ENCODE peak calls at places on chromosome 16, in four cellular contexts. One of them, this sample, is unnamed.

GRCh38 chr16:84929421-84930297 is 81.7 kb downstream of the ZDHHC7 start:
- DNase-seq in GM12891: no peak
- DNase-seq in uterus: peak; percentile 82
- DNase-seq in ovary: peak; percentile 64
- DNase-seq in this sample: peak; percentile 11

GRCh38 chr16:51949260-51949659 is 597.7 kb downstream of the TOX3 start:
- DNase-seq in GM12891: no peak
- DNase-seq in ovary: no peak
- DNase-seq in uterus: no peak
- DNase-seq in this sample: no peak

GRCh38 chr16:75550211-75550662 is 5.8 kb downstream of the TMEM231 start:
- DNase-seq in ovary: no peak
- DNase-seq in uterus: no peak
- DNase-seq in GM12891: no peak
- DNase-seq in this sample: peak; percentile 21

GRCh38 chr16:88803264-88803987 is at the start of gene CDT1:
- DNase-seq in uterus: peak; percentile 89
- DNase-seq in GM12891: peak; percentile 99
- DNase-seq in ovary: peak; percentile 93
- DNase-seq in this sample: peak; percentile 95

GRCh38 chr16:80347002-80347401 is 193.8 kb upstream of the DYNLRB2 start:
- DNase-seq in GM12891: no peak
- DNase-seq in ovary: no peak
- DNase-seq in uterus: no peak
- DNase-seq in this sample: no peak

GRCh38 chr16:4327782-4328579 is 12.1 kb downstream of the GLIS2 start:
- DNase-seq in uterus: peak; percentile 83
- DNase-seq in GM12891: peak; percentile 82
- DNase-seq in ovary: peak; percentile 89
- DNase-seq in this sample: peak; percentile 53

GRCh38 chr16:53664724-53665345 is 38.8 kb downstream of the RPGRIP1L start:
- DNase-seq in ovary: no peak
- DNase-seq in GM12891: no peak
- DNase-seq in uterus: no peak
- DNase-seq in this sample: no peak

GRCh38 chr16:4098496-4098895 is 17.7 kb downstream of the ADCY9 start:
- DNase-seq in ovary: no peak
- DNase-seq in GM12891: no peak
- DNase-seq in uterus: no peak
- DNase-seq in this sample: no peak

GRCh38 chr16:89815639-89816348 is 653 bp downstream of the FANCA start:
- DNase-seq in GM12891: no peak
- DNase-seq in ovary: no peak
- DNase-seq in uterus: no peak
- DNase-seq in this sample: peak; percentile 66

GRCh38 chr16:17607624-17608023 is 136.9 kb upstream of the XYLT1 start:
- DNase-seq in uterus: no peak
- DNase-seq in ovary: no peak
- DNase-seq in GM12891: no peak
- DNase-seq in this sample: no peak

GRCh38 chr16:80619824-80620223 is 79.0 kb downstream of the DYNLRB2 start:
- DNase-seq in ovary: no peak
- DNase-seq in uterus: no peak
- DNase-seq in GM12891: no peak
- DNase-seq in this sample: no peak

GRCh38 chr16:7236824-7237410 is 95.7 kb upstream of the RBFOX1 start:
- DNase-seq in ovary: no peak
- DNase-seq in GM12891: no peak
- DNase-seq in uterus: no peak
- DNase-seq in this sample: no peak

GRCh38 chr16:50932348-50932916 is 190.5 kb downstream of the CYLD start:
- DNase-seq in ovary: no peak
- DNase-seq in uterus: no peak
- DNase-seq in GM12891: no peak
- DNase-seq in this sample: no peak

GRCh38 chr16:528111-529011 is 849 bp downstream of the CAPN15 start:
- DNase-seq in ovary: peak; percentile 71
- DNase-seq in uterus: peak; percentile 44
- DNase-seq in GM12891: no peak
- DNase-seq in this sample: peak; percentile 71

GRCh38 chr16:9311303-9311954 is 220.0 kb downstream of the HAPSTR1 start:
- DNase-seq in ovary: no peak
- DNase-seq in GM12891: no peak
- DNase-seq in uterus: no peak
- DNase-seq in this sample: no peak

GRCh38 chr16:88052661-88053060 is 101.4 kb downstream of the BANP start:
- DNase-seq in GM12891: no peak
- DNase-seq in uterus: no peak
- DNase-seq in ovary: no peak
- DNase-seq in this sample: no peak

GRCh38 chr16:89113661-89114060 is 20.0 kb downstream of the ACSF3 start:
- DNase-seq in uterus: no peak
- DNase-seq in ovary: no peak
- DNase-seq in GM12891: no peak
- DNase-seq in this sample: no peak

GRCh38 chr16:75139498-75139897 is 8.8 kb upstream of the ZFP1 start:
- DNase-seq in ovary: no peak
- DNase-seq in uterus: no peak
- DNase-seq in GM12891: no peak
- DNase-seq in this sample: no peak

GRCh38 chr16:83185902-83186301 is 559.1 kb downstream of the CDH13 start:
- DNase-seq in ovary: no peak
- DNase-seq in uterus: no peak
- DNase-seq in GM12891: no peak
- DNase-seq in this sample: no peak

GRCh38 chr16:75758215-75758614 is 31.9 kb upstream of the CPHXL start:
- DNase-seq in GM12891: no peak
- DNase-seq in ovary: no peak
- DNase-seq in uterus: no peak
- DNase-seq in this sample: no peak

GRCh38 chr16:67968440-67969285 is at the start of gene SLC12A4:
- DNase-seq in GM12891: peak; percentile 98
- DNase-seq in uterus: peak; percentile 91
- DNase-seq in ovary: peak; percentile 87
- DNase-seq in this sample: peak; percentile 91

GRCh38 chr16:77434365-77435239 is at the start of gene ADAMTS18:
- DNase-seq in uterus: no peak
- DNase-seq in GM12891: peak; percentile 13
- DNase-seq in ovary: no peak
- DNase-seq in this sample: no peak

GRCh38 chr16:9713151-9713550 is 469.1 kb downstream of the GRIN2A start:
- DNase-seq in uterus: no peak
- DNase-seq in GM12891: no peak
- DNase-seq in ovary: no peak
- DNase-seq in this sample: no peak

GRCh38 chr16:10922328-10923145 is 19.7 kb downstream of the DEXI start:
- DNase-seq in GM12891: no peak
- DNase-seq in uterus: no peak
- DNase-seq in ovary: no peak
- DNase-seq in this sample: peak; percentile 19

GRCh38 chr16:12287796-12288536 is 311.4 kb downstream of the SNX29 start:
- DNase-seq in ovary: no peak
- DNase-seq in GM12891: no peak
- DNase-seq in uterus: no peak
- DNase-seq in this sample: no peak

GRCh38 chr16:85571813-85572619 is 41.1 kb upstream of the GSE1 start:
- DNase-seq in uterus: no peak
- DNase-seq in GM12891: no peak
- DNase-seq in ovary: no peak
- DNase-seq in this sample: peak; percentile 72

GRCh38 chr16:82653550-82654511 is 27.1 kb downstream of the CDH13 start:
- DNase-seq in uterus: peak; percentile 18
- DNase-seq in ovary: no peak
- DNase-seq in GM12891: no peak
- DNase-seq in this sample: no peak

GRCh38 chr16:5918553-5919127 is 821.0 kb upstream of the EEF2KMT start:
- DNase-seq in GM12891: no peak
- DNase-seq in uterus: no peak
- DNase-seq in ovary: no peak
- DNase-seq in this sample: no peak

GRCh38 chr16:12580809-12581208 is 222.9 kb downstream of the CPPED1 start:
- DNase-seq in uterus: no peak
- DNase-seq in GM12891: no peak
- DNase-seq in ovary: no peak
- DNase-seq in this sample: no peak

GRCh38 chr16:11367483-11367906 is 22.2 kb downstream of the RMI2 start:
- DNase-seq in uterus: no peak
- DNase-seq in GM12891: no peak
- DNase-seq in ovary: no peak
- DNase-seq in this sample: no peak

GRCh38 chr16:24309222-24309905 is 53.2 kb downstream of the CACNG3 start:
- DNase-seq in uterus: no peak
- DNase-seq in ovary: no peak
- DNase-seq in GM12891: no peak
- DNase-seq in this sample: no peak

GRCh38 chr16:15611610-15612009 is 31.3 kb downstream of the MARF1 start:
- DNase-seq in GM12891: no peak
- DNase-seq in uterus: no peak
- DNase-seq in ovary: no peak
- DNase-seq in this sample: no peak

GRCh38 chr16:75019586-75019985 is 20.8 kb downstream of the ZNRF1 start:
- DNase-seq in uterus: no peak
- DNase-seq in GM12891: no peak
- DNase-seq in ovary: no peak
- DNase-seq in this sample: no peak

GRCh38 chr16:29986931-29987330 is 8.5 kb downstream of the HIRIP3 start:
- DNase-seq in uterus: no peak
- DNase-seq in GM12891: no peak
- DNase-seq in ovary: no peak
- DNase-seq in this sample: no peak

GRCh38 chr16:72122916-72123315 is 29.3 kb downstream of the DHX38 start:
- DNase-seq in GM12891: no peak
- DNase-seq in ovary: no peak
- DNase-seq in uterus: no peak
- DNase-seq in this sample: no peak

GRCh38 chr16:72099377-72099818 is 5.8 kb downstream of the DHX38 start:
- DNase-seq in uterus: no peak
- DNase-seq in ovary: peak; percentile 34
- DNase-seq in GM12891: peak; percentile 56
- DNase-seq in this sample: peak; percentile 72

GRCh38 chr16:2209258-2210008 is 1.2 kb downstream of the BRICD5 start:
- DNase-seq in uterus: no peak
- DNase-seq in ovary: no peak
- DNase-seq in GM12891: no peak
- DNase-seq in this sample: peak; percentile 27

GRCh38 chr16:2208308-2208707 is 2.4 kb downstream of the BRICD5 start:
- DNase-seq in ovary: no peak
- DNase-seq in GM12891: no peak
- DNase-seq in uterus: no peak
- DNase-seq in this sample: no peak

GRCh38 chr16:2210386-2211365 is at the start of gene BRICD5:
- DNase-seq in ovary: no peak
- DNase-seq in uterus: no peak
- DNase-seq in GM12891: no peak
- DNase-seq in this sample: no peak

GRCh38 chr16:2208772-2209171 is 1.9 kb downstream of the BRICD5 start:
- DNase-seq in uterus: no peak
- DNase-seq in GM12891: no peak
- DNase-seq in ovary: no peak
- DNase-seq in this sample: no peak

DNA sequence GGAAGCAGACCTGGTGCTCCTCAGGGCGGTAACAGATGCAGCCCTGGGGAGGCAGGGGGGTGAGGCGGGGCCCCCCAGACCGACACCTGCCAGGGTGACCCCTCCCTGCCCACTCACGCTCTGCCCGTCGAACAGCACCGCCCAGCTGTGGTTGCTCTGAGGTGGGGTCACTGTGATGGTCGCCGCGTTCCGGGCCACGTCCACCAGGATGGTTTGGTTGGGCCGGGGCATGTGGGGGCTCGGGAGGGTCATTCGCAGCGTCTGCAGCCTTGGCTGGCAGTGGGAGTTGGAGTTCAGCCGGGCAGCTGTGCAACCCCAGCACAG is 692 bp downstream of the BRICD5 start:
- DNase-seq in GM12891: no peak
- DNase-seq in uterus: no peak
- DNase-seq in ovary: no peak
- DNase-seq in this sample: no peak
- TF ChIP-seq POLR2A in GM12891: no peak
- TF ChIP-seq POLR2A in uterus: no peak
- TF ChIP-seq POLR2A in ovary: no peak
- TF ChIP-seq POLR2A in this sample: no peak

DNA sequence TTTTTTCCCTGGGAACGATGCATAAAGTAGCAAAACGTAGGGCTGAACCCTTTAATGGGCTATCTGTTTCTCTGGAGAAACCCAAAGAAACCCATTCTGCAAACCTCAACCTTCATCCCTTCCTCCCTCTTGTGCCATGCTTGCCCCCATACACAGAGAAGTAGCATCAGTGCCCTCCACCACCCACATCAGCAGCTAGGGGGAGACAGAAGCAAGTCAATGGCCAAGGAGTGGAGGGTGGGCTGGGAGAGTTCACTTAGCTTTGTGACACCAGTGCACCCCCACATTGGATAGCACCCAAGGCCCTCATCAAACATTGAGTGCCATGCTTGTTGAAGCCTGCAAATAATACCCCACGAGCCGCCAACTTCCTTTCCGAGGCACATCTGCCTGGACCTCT is 282.4 kb downstream of the ABCC12 start:
- DNase-seq in ovary: no peak
- DNase-seq in GM12891: no peak
- DNase-seq in uterus: no peak
- DNase-seq in this sample: peak; percentile 34
- TF ChIP-seq POLR2A in ovary: no peak
- TF ChIP-seq POLR2A in GM12891: no peak
- TF ChIP-seq POLR2A in uterus: no peak
- TF ChIP-seq POLR2A in this sample: no peak

DNA sequence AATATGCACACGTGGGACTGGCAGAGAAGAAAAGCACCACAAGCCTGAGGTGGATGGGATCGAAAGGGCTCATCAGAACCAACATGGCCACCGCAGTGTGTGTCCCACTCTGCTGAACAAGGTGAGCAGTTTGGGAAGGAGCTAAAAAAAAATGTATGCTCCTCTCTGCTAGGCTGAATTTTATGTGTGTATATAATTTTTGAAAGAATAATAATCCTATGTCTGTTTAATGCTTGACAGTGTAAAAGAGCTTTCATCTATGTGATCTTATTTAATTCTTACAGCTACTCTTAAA is 14.2 kb upstream of the EEF2K start:
- DNase-seq in GM12891: no peak
- DNase-seq in uterus: no peak
- DNase-seq in ovary: peak; percentile 49
- DNase-seq in this sample: peak; percentile 81
- TF ChIP-seq POLR2A in GM12891: peak; percentile 38
- TF ChIP-seq POLR2A in uterus: no peak
- TF ChIP-seq POLR2A in ovary: no peak
- TF ChIP-seq POLR2A in this sample: no peak

DNA sequence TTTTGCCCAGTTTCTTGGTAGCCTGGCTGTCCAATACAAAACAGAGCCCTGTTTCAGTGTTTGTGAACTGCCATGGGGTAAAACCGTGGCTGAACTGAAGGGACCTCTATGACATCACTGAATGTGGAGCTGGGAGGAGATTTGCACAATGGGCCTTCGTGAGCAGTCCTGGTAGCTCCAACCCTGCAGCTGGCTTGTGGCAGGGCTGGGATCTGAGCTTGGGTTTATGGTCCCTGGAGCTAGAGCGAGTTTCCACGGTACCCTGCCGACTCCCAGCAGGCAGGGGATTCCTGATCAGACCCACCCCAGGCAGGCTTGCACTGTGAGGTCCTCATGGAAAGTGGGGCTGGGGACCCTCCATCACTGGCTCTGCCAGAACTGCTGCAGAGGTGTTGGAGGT is 247.0 kb downstream of the GSG1L start:
- DNase-seq in ovary: no peak
- DNase-seq in uterus: no peak
- DNase-seq in GM12891: no peak
- DNase-seq in this sample: no peak
- TF ChIP-seq POLR2A in ovary: no peak
- TF ChIP-seq POLR2A in uterus: no peak
- TF ChIP-seq POLR2A in GM12891: no peak
- TF ChIP-seq POLR2A in this sample: no peak